ENCODE peak calls at places on chromosomes 2 and 18, in nine cellular contexts. O, L, D, E, F, C, P, I and Y are unnamed samples.

GRCh38 chr2:2590796-2591541 is 259.9 kb upstream of the MYT1L start:
- DNase-seq in O (no peak), L (no peak), D (no peak), E (no peak), F (no peak), C (no peak), P (no peak), I (no peak), Y (no peak)

GRCh38 chr18:10424576-10425314 is 29.7 kb upstream of the APCDD1 start:
- DNase-seq in O (peak; percentile 81), L (no peak), D (no peak), E (no peak), F (no peak), C (no peak), P (no peak), I (no peak), Y (no peak)

GRCh38 chr2:126655500-126656310 is at the start of gene GYPC:
- DNase-seq in O (peak; percentile 91), L (no peak), D (no peak), E (no peak), F (peak; percentile 78), C (peak; percentile 46), P (no peak), I (no peak), Y (peak; percentile 62)

GRCh38 chr2:236663267-236663666 is 93.6 kb downstream of the ACKR3 start:
- DNase-seq in O (peak; percentile 91), L (no peak), D (no peak), E (no peak), F (no peak), C (no peak), P (no peak), I (no peak), Y (no peak)

GRCh38 chr2:44462934-44463849 is 101.4 kb downstream of the CAMKMT start:
- DNase-seq in O (no peak), L (no peak), D (no peak), E (no peak), F (no peak), C (no peak), P (no peak), I (no peak), Y (no peak)

GRCh38 chr2:233832414-233832813 is 21.9 kb downstream of the HJURP start:
- DNase-seq in O (no peak), L (no peak), D (no peak), E (no peak), F (no peak), C (no peak), P (no peak), I (no peak), Y (no peak)

GRCh38 chr18:33577688-33578370 is at the start of gene ASXL3:
- DNase-seq in O (peak; percentile 87), L (peak; percentile 85), D (no peak), E (peak; percentile 17), F (no peak), C (no peak), P (no peak), I (peak; percentile 15), Y (no peak)

GRCh38 chr2:44342854-44343253 is 18.4 kb downstream of the PREPL start:
- DNase-seq in O (no peak), L (peak; percentile 34), D (no peak), E (peak; percentile 37), F (peak; percentile 49), C (no peak), P (no peak), I (peak; percentile 24), Y (no peak)

GRCh38 chr18:50135903-50136302 is 59.0 kb downstream of the MYO5B start:
- DNase-seq in O (no peak), L (no peak), D (no peak), E (peak; percentile 62), F (no peak), C (no peak), P (no peak), I (no peak), Y (no peak)

GRCh38 chr2:118580107-118580506 is 267.3 kb downstream of the EN1 start:
- DNase-seq in O (no peak), L (no peak), D (no peak), E (no peak), F (no peak), C (no peak), P (no peak), I (no peak), Y (no peak)